ENCODE peak calls at places on chromosomes 5 and 9, in five cellular contexts. One of them, this sample, is unnamed. For H3K27me3, the result is how much of the 10 kb centered on the place peaks cover.

GRCh38 chr5:83249156-83249555 is 171.8 kb downstream of the XRCC4 start:
- DNase-seq in testis: no peak
- DNase-seq in ovary: no peak
- DNase-seq in breast epithelium: no peak
- DNase-seq in HCT116: no peak
- DNase-seq in this sample: no peak

GRCh38 chr5:137273511-137273910 is 225.6 kb downstream of the SPOCK1 start:
- DNase-seq in testis: no peak
- DNase-seq in ovary: no peak
- DNase-seq in breast epithelium: no peak
- DNase-seq in HCT116: no peak
- DNase-seq in this sample: no peak

GRCh38 chr9:133715866-133716563 is 22.1 kb downstream of the SARDH start:
- DNase-seq in testis: no peak
- DNase-seq in ovary: peak
- DNase-seq in breast epithelium: no peak
- DNase-seq in HCT116: no peak
- DNase-seq in this sample: no peak

GRCh38 chr9:126470251-126470993 is 143.3 kb upstream of the LMX1B start:
- DNase-seq in testis: no peak
- DNase-seq in ovary: no peak
- DNase-seq in breast epithelium: no peak
- DNase-seq in HCT116: no peak
- DNase-seq in this sample: no peak

GRCh38 chr5:93894471-93895354 is 153.3 kb upstream of the POU5F2 start:
- DNase-seq in testis: no peak
- DNase-seq in ovary: no peak
- DNase-seq in breast epithelium: no peak
- DNase-seq in HCT116: peak
- DNase-seq in this sample: no peak

GRCh38 chr5:148011407-148012124 is 52.2 kb upstream of the SPINK5 start:
- DNase-seq in testis: no peak
- DNase-seq in ovary: no peak
- DNase-seq in breast epithelium: no peak
- DNase-seq in HCT116: peak
- DNase-seq in this sample: no peak

GRCh38 chr5:107700486-107700885 is 29.7 kb upstream of the EFNA5 start:
- DNase-seq in testis: no peak
- DNase-seq in ovary: no peak
- DNase-seq in breast epithelium: no peak
- DNase-seq in HCT116: no peak
- DNase-seq in this sample: no peak

GRCh38 chr9:122070728-122071127 is 22.4 kb downstream of the TTLL11 start:
- DNase-seq in testis: no peak
- DNase-seq in ovary: no peak
- DNase-seq in breast epithelium: no peak
- DNase-seq in HCT116: no peak
- DNase-seq in this sample: no peak

GRCh38 chr9:77997611-77998349 is 33.8 kb downstream of the GNAQ start:
- DNase-seq in testis: no peak
- DNase-seq in ovary: no peak
- DNase-seq in breast epithelium: no peak
- DNase-seq in HCT116: no peak
- DNase-seq in this sample: no peak

GRCh38 chr9:119333507-119334229 is 35.6 kb downstream of the BRINP1 start:
- DNase-seq in testis: no peak
- DNase-seq in ovary: no peak
- DNase-seq in breast epithelium: no peak
- DNase-seq in HCT116: no peak
- DNase-seq in this sample: no peak

GRCh38 chr9:32011049-32011448 is 373.4 kb upstream of the ACO1 start:
- DNase-seq in testis: no peak
- DNase-seq in ovary: no peak
- DNase-seq in breast epithelium: no peak
- DNase-seq in HCT116: no peak
- DNase-seq in this sample: no peak

GRCh38 chr9:106052735-106053134 is 358.4 kb downstream of the TMEM38B start:
- DNase-seq in testis: no peak
- DNase-seq in ovary: no peak
- DNase-seq in breast epithelium: no peak
- DNase-seq in HCT116: no peak
- DNase-seq in this sample: no peak

GRCh38 chr5:43233946-43234345 is 41.9 kb downstream of the NIM1K start:
- DNase-seq in testis: no peak
- DNase-seq in ovary: no peak
- DNase-seq in breast epithelium: no peak
- DNase-seq in HCT116: no peak
- DNase-seq in this sample: no peak

GRCh38 chr9:74935008-74935407 is 17.7 kb downstream of the C9orf40 start:
- DNase-seq in testis: no peak
- DNase-seq in ovary: no peak
- DNase-seq in breast epithelium: no peak
- DNase-seq in HCT116: no peak
- DNase-seq in this sample: no peak

GRCh38 chr5:173454381-173454763 is 126.2 kb upstream of the STC2 start:
- DNase-seq in testis: no peak
- DNase-seq in ovary: no peak
- DNase-seq in breast epithelium: no peak
- DNase-seq in HCT116: no peak
- DNase-seq in this sample: no peak

DNA sequence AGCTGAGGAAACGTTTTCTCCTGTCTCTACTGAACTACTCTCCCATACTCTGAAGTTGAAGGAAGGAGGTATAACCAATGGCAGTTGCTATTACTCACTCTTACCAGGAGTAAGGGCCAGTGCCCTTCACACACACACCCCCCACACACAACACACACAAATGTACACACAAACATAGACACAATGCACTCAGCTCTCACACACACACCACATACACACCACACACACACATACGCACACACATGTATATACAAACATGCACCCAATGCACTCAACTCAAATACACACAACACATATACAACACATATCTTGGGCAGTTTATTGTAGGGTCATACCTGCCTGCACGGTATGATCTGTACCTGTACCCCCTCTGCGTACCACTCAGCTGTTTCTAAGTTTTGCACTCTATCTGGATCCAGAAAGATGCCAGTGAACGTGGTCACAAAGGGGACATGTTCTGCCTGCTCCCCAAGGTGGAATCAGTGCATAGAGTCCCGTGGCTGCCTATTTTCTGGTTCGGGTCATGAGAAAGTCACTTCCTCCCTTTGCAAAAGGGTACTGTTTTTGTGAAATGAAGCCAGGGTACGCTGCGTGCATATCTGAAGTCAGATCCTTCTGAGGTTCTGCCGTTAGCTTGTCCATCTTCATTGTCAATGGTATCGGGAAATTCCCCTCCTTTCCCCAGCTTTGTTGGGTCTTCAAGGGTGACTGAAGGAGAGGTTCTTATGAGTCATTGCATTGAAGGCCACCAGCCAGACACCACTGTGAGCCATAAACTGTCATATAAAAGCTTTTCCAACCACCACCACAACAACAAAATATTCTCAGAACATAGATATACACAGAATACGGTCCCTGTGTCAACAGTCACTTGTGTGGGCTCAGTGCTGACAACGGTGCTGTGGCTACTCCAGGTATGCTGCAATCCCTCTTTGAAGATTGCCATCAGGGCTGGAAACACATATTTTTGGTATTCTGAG is 131.9 kb downstream of the UGCG start:
- DNase-seq in testis: no peak
- DNase-seq in ovary: no peak
- DNase-seq in breast epithelium: no peak
- DNase-seq in HCT116: no peak
- DNase-seq in this sample: no peak
- TF ChIP-seq POLR2A in testis: no peak
- TF ChIP-seq POLR2A in ovary: no peak
- TF ChIP-seq POLR2A in breast epithelium: no peak
- TF ChIP-seq POLR2A in HCT116: no peak
- TF ChIP-seq POLR2A in this sample: no peak

DNA sequence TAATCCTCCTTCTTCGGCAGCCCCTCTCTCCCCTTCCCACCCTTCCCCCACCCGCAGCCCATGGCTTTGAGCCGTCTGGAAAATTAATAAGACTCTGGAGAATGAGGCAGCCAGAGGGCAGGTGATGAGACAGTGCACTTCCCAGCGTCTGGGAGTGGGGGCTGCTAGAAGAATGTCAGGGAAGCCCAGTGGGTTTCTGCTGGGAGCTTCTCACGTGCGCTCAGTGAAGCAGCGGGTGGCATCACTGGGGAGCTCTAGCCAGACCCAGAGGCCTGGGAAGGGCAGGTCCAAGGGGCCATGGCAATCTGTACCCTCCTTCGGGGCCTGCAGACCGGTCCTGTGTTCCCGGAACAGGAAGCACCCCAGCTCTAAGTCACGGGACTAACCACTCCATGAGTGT is 164.9 kb upstream of the OTULINL start:
- DNase-seq in testis: no peak
- DNase-seq in ovary: no peak
- DNase-seq in breast epithelium: no peak
- DNase-seq in HCT116: no peak
- DNase-seq in this sample: no peak
- H3K27ac ChIP-seq in testis: peak
- H3K27ac ChIP-seq in ovary: peak
- H3K27ac ChIP-seq in breast epithelium: peak
- H3K27ac ChIP-seq in HCT116: no peak
- H3K27ac ChIP-seq in this sample: peak

GRCh38 chr5:497871-498509 is 26.3 kb downstream of the SLC9A3 start:
- DNase-seq in testis: no peak
- DNase-seq in ovary: no peak
- DNase-seq in breast epithelium: no peak
- DNase-seq in HCT116: no peak
- DNase-seq in this sample: no peak

GRCh38 chr5:497090-497489 is 27.2 kb downstream of the SLC9A3 start:
- DNase-seq in testis: no peak
- DNase-seq in ovary: no peak
- DNase-seq in breast epithelium: no peak
- DNase-seq in HCT116: no peak
- DNase-seq in this sample: no peak

GRCh38 chr5:494667-495255 is 29.5 kb downstream of the SLC9A3 start:
- DNase-seq in testis: no peak
- DNase-seq in ovary: no peak
- DNase-seq in breast epithelium: no peak
- DNase-seq in HCT116: no peak
- DNase-seq in this sample: no peak

GRCh38 chr5:493758-494157 is 30.5 kb downstream of the SLC9A3 start:
- DNase-seq in testis: no peak
- DNase-seq in ovary: no peak
- DNase-seq in breast epithelium: no peak
- DNase-seq in HCT116: no peak
- DNase-seq in this sample: no peak

GRCh38 chr5:496028-496427 is 28.2 kb downstream of the SLC9A3 start:
- DNase-seq in testis: no peak
- DNase-seq in ovary: no peak
- DNase-seq in breast epithelium: no peak
- DNase-seq in HCT116: no peak
- DNase-seq in this sample: no peak
- H3K27me3 ChIP-seq in testis: under half
- H3K27me3 ChIP-seq in ovary: under half
- H3K27me3 ChIP-seq in breast epithelium: half or more
- H3K27me3 ChIP-seq in HCT116: under half
- H3K27me3 ChIP-seq in this sample: under half

GRCh38 chr5:65925094-65925600 is 1.2 kb upstream of the ERBIN start:
- DNase-seq in testis: peak
- DNase-seq in ovary: no peak
- DNase-seq in breast epithelium: peak
- DNase-seq in HCT116: no peak
- DNase-seq in this sample: peak
- TF ChIP-seq POLR2A in testis: no peak
- TF ChIP-seq POLR2A in ovary: no peak
- TF ChIP-seq POLR2A in breast epithelium: no peak
- TF ChIP-seq POLR2A in HCT116: no peak
- TF ChIP-seq POLR2A in this sample: no peak

DNA sequence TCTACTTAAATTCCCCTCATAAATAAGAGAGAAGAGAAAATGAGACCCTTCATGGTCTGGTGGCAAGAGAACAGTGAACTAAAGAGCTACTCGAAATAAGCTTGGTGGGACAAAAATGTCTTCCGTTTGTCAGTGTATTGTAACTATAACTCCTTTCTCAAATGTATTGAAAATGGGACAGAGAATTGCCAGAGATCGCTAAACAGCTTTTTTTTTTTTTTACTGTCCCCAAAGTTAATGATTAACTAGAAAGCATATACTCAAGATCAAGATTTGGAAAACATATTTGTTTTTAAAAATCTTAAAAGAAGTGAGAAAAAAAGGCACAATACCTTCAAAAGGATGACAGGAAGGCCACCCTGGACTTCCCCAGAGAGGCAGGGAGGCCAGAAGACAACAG is 206.4 kb upstream of the CTNND2 start:
- DNase-seq in testis: no peak
- DNase-seq in ovary: no peak
- DNase-seq in breast epithelium: no peak
- DNase-seq in HCT116: no peak
- DNase-seq in this sample: no peak
- H3K27ac ChIP-seq in testis: no peak
- H3K27ac ChIP-seq in ovary: no peak
- H3K27ac ChIP-seq in breast epithelium: no peak
- H3K27ac ChIP-seq in HCT116: no peak
- H3K27ac ChIP-seq in this sample: no peak